ENCODE peak calls at places on chromosome 19, in six cellular contexts. F is neural progenitor cell, W is right lobe of liver, O is dorsolateral prefrontal cortex, K is tibial nerve, B is aorta. T is an unnamed sample. For H3K27me3, the result is how much of the 10 kb centered on the place peaks cover.

GRCh38 chr19:5170329-5170745 is 170.3 kb downstream of the PTPRS start:
- DNase-seq in F (no peak), W (peak), O (no peak), K (no peak), B (peak), T (peak)

GRCh38 chr19:38900816-38901215 is 1.0 kb downstream of the NFKBIB start:
- DNase-seq in F (no peak), W (no peak), O (no peak), K (no peak), B (no peak), T (no peak)

GRCh38 chr19:28242317-28242927 is 970.5 kb downstream of the UQCRFS1 start:
- DNase-seq in F (peak), W (no peak), O (no peak), K (no peak), B (no peak), T (peak)

GRCh38 chr19:44712864-44713515 is 14.0 kb downstream of the CEACAM16 start:
- DNase-seq in F (no peak), W (no peak), O (no peak), K (no peak), B (no peak), T (no peak)

GRCh38 chr19:13302521-13303270 is 152.5 kb downstream of the IER2 start:
- DNase-seq in F (peak), W (no peak), O (no peak), K (no peak), B (no peak), T (peak)

GRCh38 chr19:48900477-48901452 is 653 bp downstream of the NUCB1 start:
- DNase-seq in F (no peak), W (no peak), O (no peak), K (no peak), B (no peak), T (peak)

GRCh38 chr19:48043675-48044258 is at the start of gene CABP5:
- DNase-seq in F (no peak), W (no peak), O (no peak), K (no peak), B (no peak), T (no peak)

GRCh38 chr19:2059422-2060201 is 8.6 kb upstream of the MKNK2 start:
- DNase-seq in F (peak), W (peak), O (peak), K (peak), B (peak), T (no peak)

GRCh38 chr19:4415352-4415751 is 12.9 kb downstream of the CHAF1A start:
- DNase-seq in F (peak), W (no peak), O (peak), K (no peak), B (no peak), T (peak)

GRCh38 chr19:1935484-1936208 is 5.3 kb upstream of the CSNK1G2 start:
- DNase-seq in F (no peak), W (peak), O (peak), K (no peak), B (no peak), T (no peak)

GRCh38 chr19:18122860-18123795 is 25.6 kb downstream of the MAST3 start:
- DNase-seq in F (no peak), W (no peak), O (no peak), K (no peak), B (no peak), T (peak)

GRCh38 chr19:13723206-13723605 is 41.1 kb upstream of the MRI1 start:
- DNase-seq in F (no peak), W (no peak), O (no peak), K (no peak), B (no peak), T (no peak)

GRCh38 chr19:10662384-10663251 is 8.5 kb downstream of the ILF3 start:
- DNase-seq in F (no peak), W (no peak), O (peak), K (no peak), B (no peak), T (peak)

GRCh38 chr19:50779504-50780457 is 9.5 kb downstream of the GPR32 start:
- DNase-seq in F (no peak), W (no peak), O (no peak), K (no peak), B (no peak), T (peak)

GRCh38 chr19:42469311-42470239 is 26.8 kb upstream of the CXCL17 start:
- DNase-seq in F (no peak), W (no peak), O (no peak), K (no peak), B (no peak), T (no peak)

GRCh38 chr19:34224996-34225658 is 29.2 kb upstream of the GARRE1 start:
- DNase-seq in F (no peak), W (no peak), O (no peak), K (no peak), B (no peak), T (peak)

GRCh38 chr19:35063940-35064818 is 22.7 kb downstream of the HPN start:
- DNase-seq in F (no peak), W (no peak), O (no peak), K (no peak), B (no peak), T (no peak)

GRCh38 chr19:55383279-55383788 is 758 bp downstream of the TMEM238 start:
- DNase-seq in F (no peak), W (no peak), O (no peak), K (no peak), B (no peak), T (no peak)

GRCh38 chr19:35299523-35300339 is 7.8 kb downstream of the MAG start:
- DNase-seq in F (no peak), W (no peak), O (peak), K (no peak), B (no peak), T (peak)

GRCh38 chr19:38149597-38149996 is 74.4 kb downstream of the DPF1 start:
- DNase-seq in F (no peak), W (no peak), O (peak), K (no peak), B (no peak), T (peak)

GRCh38 chr19:6761053-6761676 is 6.1 kb downstream of the SH2D3A start:
- DNase-seq in F (peak), W (no peak), O (no peak), K (no peak), B (no peak), T (peak)

GRCh38 chr19:12782424-12783225 is 7.3 kb upstream of the HOOK2 start:
- DNase-seq in F (peak), W (peak), O (peak), K (peak), B (peak), T (peak)

GRCh38 chr19:18167975-18168645 is 5.5 kb upstream of the IFI30 start:
- DNase-seq in F (peak), W (peak), O (no peak), K (no peak), B (no peak), T (peak)

GRCh38 chr19:41746593-41747227 is 8.6 kb upstream of the CEACAM6 start:
- DNase-seq in F (peak), W (no peak), O (no peak), K (no peak), B (no peak), T (peak)

GRCh38 chr19:10730932-10731331 is 13.1 kb downstream of the DNM2 start:
- DNase-seq in F (no peak), W (no peak), O (peak), K (no peak), B (no peak), T (peak)

GRCh38 chr19:49327878-49328544 is 3.0 kb upstream of the SLC6A16 start:
- DNase-seq in F (peak), W (no peak), O (no peak), K (no peak), B (no peak), T (peak)

GRCh38 chr19:6738726-6739389 is 622 bp upstream of the TRIP10 start:
- DNase-seq in F (peak), W (peak), O (no peak), K (no peak), B (no peak), T (peak)

GRCh38 chr19:48964205-48965032 is 690 bp upstream of the FTL start:
- DNase-seq in F (peak), W (peak), O (no peak), K (no peak), B (no peak), T (no peak)

GRCh38 chr19:27974082-27974513 is 1238.9 kb downstream of the UQCRFS1 start:
- DNase-seq in F (peak), W (no peak), O (peak), K (no peak), B (no peak), T (peak)

GRCh38 chr19:5867201-5868136 is 2.9 kb downstream of the FUT5 start:
- DNase-seq in F (no peak), W (no peak), O (no peak), K (no peak), B (no peak), T (peak)

GRCh38 chr19:4829001-4829712 is 2.4 kb downstream of the TICAM1 start:
- DNase-seq in F (no peak), W (peak), O (no peak), K (no peak), B (no peak), T (peak)

GRCh38 chr19:43524922-43525835 is 1.8 kb downstream of the ETHE1 start:
- DNase-seq in F (peak), W (peak), O (peak), K (peak), B (peak), T (peak)

GRCh38 chr19:58353717-58354477 is 605 bp upstream of the A1BG start:
- DNase-seq in F (no peak), W (no peak), O (no peak), K (no peak), B (peak), T (peak)

GRCh38 chr19:28387507-28387906 is 825.4 kb downstream of the UQCRFS1 start:
- DNase-seq in F (no peak), W (no peak), O (no peak), K (no peak), B (no peak), T (no peak)

GRCh38 chr19:12788682-12789097 is 2.6 kb upstream of the JUNB start:
- DNase-seq in F (peak), W (peak), O (peak), K (no peak), B (peak), T (peak)

GRCh38 chr19:30528919-30529318 is 156.7 kb downstream of the ZNF536 start:
- DNase-seq in F (no peak), W (no peak), O (no peak), K (no peak), B (no peak), T (no peak)

GRCh38 chr19:16381756-16382401 is 57.3 kb downstream of the KLF2 start:
- DNase-seq in F (no peak), W (peak), O (peak), K (peak), B (peak), T (no peak)

GRCh38 chr19:2157452-2157851 is 6.1 kb upstream of the AP3D1 start:
- DNase-seq in F (no peak), W (no peak), O (no peak), K (no peak), B (no peak), T (no peak)

GRCh38 chr19:30696514-30696913 is 324.3 kb downstream of the ZNF536 start:
- DNase-seq in F (peak), W (no peak), O (no peak), K (no peak), B (no peak), T (peak)

DNA sequence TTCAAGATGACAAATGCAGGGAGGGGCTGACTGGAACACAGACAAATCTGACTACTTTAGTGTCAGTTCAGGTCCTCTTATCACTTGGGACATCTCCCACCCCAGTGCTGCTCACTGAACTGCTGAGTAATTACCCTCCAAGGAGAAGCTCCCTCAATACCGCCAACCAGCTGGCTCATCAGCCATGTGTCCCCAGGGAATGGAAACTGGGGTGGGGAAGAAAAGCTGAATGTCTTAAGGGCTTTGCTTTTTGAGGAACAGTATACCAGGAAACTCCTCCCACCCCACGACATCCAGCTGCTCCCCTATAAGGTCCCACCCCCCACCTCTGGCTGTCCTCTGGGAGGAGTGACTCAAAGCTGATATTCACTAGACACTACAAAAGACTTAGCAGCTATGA is 2.0 kb downstream of the ZNF823 start:
- DNase-seq in F (no peak), W (no peak), O (no peak), K (no peak), B (no peak), T (no peak)
- H3K4me3 ChIP-seq in F (no peak), W (no peak), O (no peak), K (no peak), B (no peak), T (no peak)

DNA sequence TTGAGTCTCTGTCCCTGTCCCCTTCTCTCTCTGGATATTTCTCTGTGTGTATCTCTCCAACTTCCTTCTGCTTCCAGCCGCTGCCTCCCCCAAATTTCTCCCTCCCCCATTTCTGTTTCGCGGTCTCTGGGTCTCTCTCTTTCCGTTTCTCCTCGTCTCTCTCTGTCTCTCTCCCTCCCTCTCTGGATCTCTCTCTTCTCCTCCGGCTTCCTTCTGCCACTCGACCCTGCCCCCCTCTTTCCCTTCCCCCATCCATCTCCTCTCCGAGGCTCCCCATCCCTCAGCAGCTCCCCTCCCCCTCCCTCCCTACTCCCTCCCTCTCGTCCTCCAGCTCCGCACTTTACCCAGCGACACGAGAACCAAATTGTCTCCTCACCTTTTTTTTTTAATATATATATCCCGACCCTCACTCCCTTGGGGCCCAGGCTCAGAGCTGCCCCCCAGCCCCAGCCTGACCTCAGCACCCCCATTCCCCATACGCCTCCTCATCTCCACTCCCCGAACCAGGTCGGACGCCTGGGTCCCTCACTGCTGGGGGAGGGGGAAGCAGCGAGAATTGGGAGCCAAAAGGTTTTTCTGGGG is 3.5 kb upstream of the CACNG8 start:
- DNase-seq in F (peak), W (no peak), O (peak), K (no peak), B (no peak), T (peak)
- H3K27me3 ChIP-seq in F (half or more), W (under half), O (under half), K (half or more), B (under half), T (half or more)

GRCh38 chr19:46850228-46851203 is at the start of gene AP2S1:
- DNase-seq in F (peak), W (peak), O (peak), K (peak), B (peak), T (peak)
- H3K4me3 ChIP-seq in F (peak), W (peak), O (peak), K (peak), B (peak), T (peak)

DNA sequence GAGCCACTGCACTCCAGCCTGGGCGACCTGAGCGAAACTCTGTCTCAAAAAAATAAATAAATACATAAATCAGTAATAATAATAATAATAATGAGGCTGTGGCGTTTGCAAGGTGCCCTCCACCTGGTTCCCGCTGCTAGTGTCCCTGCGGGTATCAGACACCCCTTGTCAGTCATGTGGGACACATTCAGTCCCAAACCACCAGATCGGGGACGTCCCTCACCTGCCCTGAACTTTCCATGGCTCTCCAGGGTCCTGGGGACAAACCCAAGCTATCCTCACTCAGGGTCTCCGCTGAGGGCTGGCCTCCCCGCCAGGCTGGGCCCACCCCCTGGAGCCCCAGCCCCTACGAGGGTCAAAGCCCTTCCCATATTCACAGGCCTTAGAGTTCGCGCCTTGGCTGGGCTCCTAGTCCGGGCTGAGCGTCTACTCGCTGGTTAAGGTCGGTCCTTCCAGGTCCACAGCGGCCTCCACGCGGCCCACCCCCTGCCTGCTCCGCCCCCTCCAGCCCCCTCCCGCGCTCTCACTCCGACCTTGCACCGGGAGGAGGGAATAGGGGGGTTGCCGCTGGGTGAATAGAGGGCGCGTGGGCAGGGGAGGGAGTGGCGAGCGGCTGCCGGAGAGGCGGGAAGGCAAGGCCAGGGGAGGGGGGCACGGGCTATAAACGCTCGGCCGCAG is 349 bp upstream of the KISS1R start:
- DNase-seq in F (peak), W (no peak), O (no peak), K (no peak), B (peak), T (peak)
- H3K27me3 ChIP-seq in F (half or more), W (under half), O (under half), K (half or more), B (under half), T (half or more)

T was measured in H7.